ENCODE peak calls at places on chromosomes 16 and 17, in five cellular contexts. J, P, Y, K and W are unnamed samples.

GRCh38 chr16:57690782-57691471 is 3.7 kb upstream of the DRC7 start:
- DNase-seq in J (no peak), P (no peak), Y (no peak), K (no peak), W (peak; percentile 14)

GRCh38 chr16:23712976-23713375 is at the start of gene ERN2:
- DNase-seq in J (no peak), P (no peak), Y (peak; percentile 84), K (no peak), W (no peak)

GRCh38 chr17:72891627-72892026 is 200.9 kb downstream of the SLC39A11 start:
- DNase-seq in J (no peak), P (no peak), Y (no peak), K (no peak), W (no peak)

GRCh38 chr16:49548571-49548970 is 175.0 kb downstream of the C16orf78 start:
- DNase-seq in J (no peak), P (no peak), Y (peak; percentile 16), K (no peak), W (no peak)

GRCh38 chr16:58455750-58456149 is 44.2 kb upstream of the NDRG4 start:
- DNase-seq in J (no peak), P (no peak), Y (no peak), K (no peak), W (peak; percentile 8)

GRCh38 chr16:87831421-87832136 is 37.7 kb downstream of the SLC7A5 start:
- DNase-seq in J (no peak), P (no peak), Y (no peak), K (no peak), W (no peak)

GRCh38 chr16:4685292-4685691 is 8.1 kb upstream of the NUDT16L1 start:
- DNase-seq in J (no peak), P (no peak), Y (no peak), K (no peak), W (no peak)

GRCh38 chr17:17053446-17054379 is 11.5 kb downstream of the MPRIP start:
- DNase-seq in J (no peak), P (no peak), Y (no peak), K (no peak), W (no peak)

GRCh38 chr16:82368041-82368440 is 198.0 kb upstream of the MPHOSPH6 start:
- DNase-seq in J (no peak), P (no peak), Y (no peak), K (peak; percentile 34), W (peak; percentile 26)

GRCh38 chr16:7731121-7731520 is 398.5 kb downstream of the RBFOX1 start:
- DNase-seq in J (no peak), P (no peak), Y (no peak), K (no peak), W (no peak)

GRCh38 chr17:40612510-40613244 is 34.9 kb downstream of the SMARCE1 start:
- DNase-seq in J (no peak), P (no peak), Y (no peak), K (no peak), W (no peak)

GRCh38 chr17:30920683-30921543 is 832 bp upstream of the ADAP2 start:
- DNase-seq in J (no peak), P (no peak), Y (no peak), K (no peak), W (no peak)

GRCh38 chr17:4998666-4999428 is 1.1 kb downstream of the KIF1C start:
- DNase-seq in J (peak; percentile 60), P (no peak), Y (peak; percentile 75), K (no peak), W (no peak)

GRCh38 chr17:8639709-8640108 is 9.2 kb upstream of the MYH10 start:
- DNase-seq in J (no peak), P (no peak), Y (no peak), K (no peak), W (no peak)

GRCh38 chr16:85126383-85126730 is 14.1 kb upstream of the CIBAR2 start:
- DNase-seq in J (no peak), P (no peak), Y (no peak), K (no peak), W (no peak)

GRCh38 chr16:85125570-85126382 is 13.5 kb upstream of the CIBAR2 start:
- DNase-seq in J (no peak), P (no peak), Y (no peak), K (no peak), W (no peak)

GRCh38 chr16:85124636-85125346 is 12.5 kb upstream of the CIBAR2 start:
- DNase-seq in J (no peak), P (peak; percentile 19), Y (no peak), K (no peak), W (no peak)

GRCh38 chr16:85128079-85128837 is 16.0 kb upstream of the CIBAR2 start:
- DNase-seq in J (no peak), P (no peak), Y (no peak), K (no peak), W (no peak)

GRCh38 chr16:85126731-85127662 is 14.7 kb upstream of the CIBAR2 start:
- DNase-seq in J (no peak), P (peak; percentile 89), Y (no peak), K (peak; percentile 61), W (peak; percentile 92)
- TF ChIP-seq CTCF in J (no peak), P (no peak), Y (no peak), K (peak; percentile 4), W (no peak)

DNA sequence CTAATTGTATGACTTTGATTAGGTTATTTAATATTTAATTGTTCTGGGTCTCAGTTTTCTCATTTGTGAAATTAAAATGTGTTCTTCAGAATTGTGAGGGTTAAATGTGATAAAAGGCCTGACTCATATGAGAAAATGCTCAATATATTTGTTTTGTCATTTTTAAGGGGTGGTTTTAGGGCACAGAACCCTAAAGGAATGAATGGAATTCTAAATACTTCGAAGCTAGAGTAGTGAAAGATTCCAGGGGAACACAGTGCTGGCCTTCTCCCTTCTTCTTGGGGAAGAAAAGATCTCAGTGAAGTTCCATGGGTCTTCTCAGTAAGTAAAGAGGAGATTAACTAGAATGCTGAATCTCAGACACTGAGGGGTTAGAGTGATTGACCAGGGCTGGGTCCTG is 3.9 kb upstream of the SMPD3 start:
- DNase-seq in J (no peak), P (no peak), Y (no peak), K (no peak), W (no peak)
- H3K4me3 ChIP-seq in J (no peak overlapping the region), P (no peak overlapping the region), Y (no peak overlapping the region), K (no peak overlapping the region), W (no peak overlapping the region)

DNA sequence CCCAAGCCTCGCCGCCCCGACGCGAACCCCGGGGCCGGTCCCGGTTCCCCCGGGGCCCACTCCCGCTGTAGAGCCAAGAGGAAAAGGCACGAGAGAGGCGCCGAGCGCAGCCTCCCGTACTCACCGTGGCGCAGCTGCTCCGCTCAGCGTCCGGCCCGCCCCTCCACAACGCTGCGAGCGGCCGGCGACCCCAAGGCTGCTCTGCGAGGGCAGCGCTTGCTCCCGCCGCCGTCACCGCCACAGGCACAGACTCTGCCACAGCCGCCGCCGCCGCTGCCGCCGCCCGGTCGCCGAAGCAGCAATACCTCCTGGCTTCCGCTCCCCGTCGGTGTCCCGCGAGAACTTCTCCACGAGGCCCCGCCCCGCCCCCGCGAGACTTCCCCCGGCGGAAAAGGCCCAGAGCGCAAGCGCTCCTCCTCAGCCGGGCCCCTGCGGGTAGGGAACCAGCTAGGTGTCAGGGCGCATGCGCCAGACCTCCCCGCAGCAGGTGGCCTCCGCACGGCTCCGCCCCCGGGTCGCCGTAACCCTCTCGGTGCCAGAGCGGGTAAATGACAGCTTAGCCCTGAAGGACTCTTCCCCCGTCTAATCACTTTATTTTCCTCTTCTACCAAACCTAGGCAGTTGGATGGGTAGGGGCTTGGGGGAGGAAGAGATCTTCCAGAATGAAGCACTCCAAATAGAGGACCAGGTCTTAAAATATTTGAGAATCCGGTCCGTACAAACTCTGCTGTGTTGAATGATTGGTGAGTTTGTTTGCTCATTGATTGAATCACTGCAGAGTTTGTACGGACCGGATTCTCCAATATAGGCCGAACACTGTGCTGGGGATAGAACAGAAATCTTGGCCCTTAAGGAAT is at the start of gene GRB2:
- DNase-seq in J (peak; percentile 99), P (peak; percentile 95), Y (peak; percentile 99), K (peak; percentile 95), W (peak; percentile 96)
- TF ChIP-seq CTCF in J (no peak), P (no peak), Y (no peak), K (no peak), W (no peak)

GRCh38 chr17:82452162-82452561 is 1.6 kb upstream of the CYBC1 start:
- DNase-seq in J (no peak), P (no peak), Y (no peak), K (no peak), W (no peak)
- H3K4me3 ChIP-seq in J (no peak overlapping the region), P (no peak overlapping the region), Y (no peak overlapping the region), K (no peak overlapping the region), W (no peak overlapping the region)

DNA sequence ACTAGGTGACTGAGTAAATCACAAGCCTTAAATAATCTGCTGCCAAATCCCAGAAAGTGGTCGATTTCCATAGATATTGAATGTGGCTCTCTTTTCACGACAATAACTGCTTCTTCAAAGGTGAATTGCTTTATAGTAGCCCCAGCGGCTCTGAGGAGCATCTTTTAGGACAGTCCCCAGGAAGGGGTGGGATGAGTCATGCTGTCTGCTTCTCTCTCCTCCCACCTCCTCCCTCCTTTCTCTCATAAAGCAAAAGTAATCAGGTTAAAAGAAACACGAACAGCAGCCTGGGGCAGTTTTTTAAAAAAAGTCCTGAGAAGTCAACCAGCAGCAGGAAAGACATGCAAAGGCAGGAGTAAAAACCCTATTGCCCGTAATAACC is 1.8 kb downstream of the KIAA0513 start:
- DNase-seq in J (no peak), P (peak; percentile 34), Y (no peak), K (no peak), W (no peak)
- TF ChIP-seq CTCF in J (no peak), P (no peak), Y (no peak), K (peak; percentile 10), W (no peak)

GRCh38 chr17:81599719-81600486 is 37.0 kb downstream of the NPLOC4 start:
- DNase-seq in J (no peak), P (peak; percentile 26), Y (no peak), K (peak; percentile 74), W (peak; percentile 42)

GRCh38 chr17:81607431-81607830 is 29.5 kb downstream of the NPLOC4 start:
- DNase-seq in J (no peak), P (peak; percentile 24), Y (no peak), K (peak; percentile 14), W (no peak)

GRCh38 chr17:81608082-81608481 is 28.8 kb downstream of the NPLOC4 start:
- DNase-seq in J (peak; percentile 28), P (peak; percentile 50), Y (no peak), K (peak; percentile 35), W (no peak)

GRCh38 chr17:81601525-81602120 is 35.3 kb downstream of the NPLOC4 start:
- DNase-seq in J (no peak), P (peak; percentile 79), Y (no peak), K (peak; percentile 81), W (peak; percentile 86)

GRCh38 chr17:81603846-81604610 is 32.9 kb downstream of the NPLOC4 start:
- DNase-seq in J (no peak), P (no peak), Y (no peak), K (no peak), W (no peak)
- H3K4me3 ChIP-seq in J (no peak overlapping the region), P (no peak overlapping the region), Y (no peak overlapping the region), K (no peak overlapping the region), W (no peak overlapping the region)

DNA sequence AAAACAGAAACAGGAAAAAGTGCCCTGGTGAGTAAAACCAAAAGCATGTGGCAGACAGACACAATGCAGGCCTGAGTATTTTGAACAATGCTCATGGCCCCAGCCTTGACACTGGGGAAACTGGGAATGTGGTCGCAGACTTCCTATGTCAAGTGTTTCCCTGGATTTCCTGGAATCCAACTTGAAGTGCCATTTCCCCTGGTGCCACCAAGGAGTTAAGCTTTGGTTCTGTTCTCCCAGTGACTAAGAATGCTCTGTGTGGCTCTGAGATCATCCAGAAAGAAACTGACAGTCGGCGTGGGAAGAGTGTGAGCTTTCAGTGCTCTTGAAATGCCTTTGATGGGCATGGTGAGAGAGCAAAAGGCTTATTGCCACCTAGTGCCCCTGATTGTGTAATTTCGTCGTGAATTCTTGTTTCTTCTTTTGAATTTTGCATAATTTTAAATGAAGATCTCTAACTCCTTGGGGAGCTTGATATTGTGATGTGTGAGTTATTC is 96.0 kb downstream of the YPEL2 start:
- DNase-seq in J (no peak), P (peak; percentile 35), Y (no peak), K (peak; percentile 71), W (peak; percentile 86)
- TF ChIP-seq CTCF in J (no peak), P (no peak), Y (no peak), K (no peak), W (no peak)